ENCODE peak calls at places on chromosomes 5 and 9, in four cellular contexts. L, Z, P and W are unnamed samples.

GRCh38 chr5:99900302-99900811 is 634.8 kb upstream of the FAM174A start:
- DNase-seq in Z (peak), L (peak), P (peak), W (no peak)

GRCh38 chr5:133995341-133995740 is 9.4 kb downstream of the VDAC1 start:
- DNase-seq in P (no peak), L (no peak), Z (no peak), W (no peak)

GRCh38 chr5:167489202-167489601 is 802.2 kb upstream of the WWC1 start:
- DNase-seq in L (peak), P (no peak), Z (no peak), W (no peak)

GRCh38 chr5:143064207-143064606 is 294.0 kb downstream of the ARHGAP26 start:
- DNase-seq in Z (no peak), P (no peak), L (peak), W (no peak)

GRCh38 chr9:9914174-9914573 is 698.6 kb downstream of the PTPRD start:
- DNase-seq in P (no peak), Z (no peak), L (no peak), W (no peak)

GRCh38 chr5:139335811-139336210 is 5.8 kb upstream of the PAIP2 start:
- DNase-seq in L (no peak), P (no peak), Z (no peak), W (no peak)

GRCh38 chr5:87129051-87129450 is 138.6 kb upstream of the RASA1 start:
- DNase-seq in Z (no peak), P (no peak), L (no peak), W (no peak)

GRCh38 chr9:134972140-134972539 is 54.4 kb upstream of the FCN1 start:
- DNase-seq in P (no peak), L (no peak), Z (no peak), W (no peak)

GRCh38 chr5:170625221-170626165 is 121.7 kb downstream of the KCNIP1 start:
- DNase-seq in Z (no peak), P (no peak), L (no peak), W (no peak)

GRCh38 chr9:129731477-129732085 is 21.3 kb downstream of the PTGES start:
- DNase-seq in P (no peak), Z (no peak), L (no peak), W (no peak)

GRCh38 chr5:74340476-74340875 is 300.1 kb downstream of the ENC1 start:
- DNase-seq in L (no peak), Z (no peak), P (no peak), W (no peak)

GRCh38 chr5:119355636-119356383 is at the start of gene TNFAIP8:
- DNase-seq in P (peak), Z (no peak), L (peak), W (peak)

GRCh38 chr5:20601678-20602100 is 613.7 kb upstream of the CDH18 start:
- DNase-seq in Z (no peak), L (peak), P (peak), W (no peak)

GRCh38 chr5:59296317-59297264 is 596.9 kb downstream of the PDE4D start:
- DNase-seq in P (no peak), L (peak), Z (no peak), W (no peak)

GRCh38 chr9:136805207-136805740 is 2.5 kb upstream of the RABL6 start:
- DNase-seq in L (no peak), Z (no peak), P (no peak), W (no peak)

GRCh38 chr5:102341918-102342317 is 45.8 kb upstream of the SLCO4C1 start:
- DNase-seq in Z (no peak), P (peak), L (no peak), W (no peak)

GRCh38 chr9:26296910-26297309 is 595.7 kb downstream of the CAAP1 start:
- DNase-seq in Z (no peak), L (no peak), P (no peak), W (no peak)

GRCh38 chr5:170503970-170504525 is at the start of gene KCNIP1:
- DNase-seq in L (no peak), Z (no peak), P (no peak), W (no peak)

GRCh38 chr5:39270172-39270848 is 50.9 kb upstream of the FYB1 start:
- DNase-seq in P (no peak), L (no peak), Z (no peak), W (no peak)

GRCh38 chr5:116573279-116573616 is 1.4 kb downstream of the SEMA6A start:
- DNase-seq in P (peak), L (peak), Z (no peak), W (no peak)

GRCh38 chr5:141487131-141487530 is 1.8 kb upstream of the PCDHGC5 start:
- DNase-seq in Z (no peak), L (no peak), P (no peak), W (no peak)

DNA sequence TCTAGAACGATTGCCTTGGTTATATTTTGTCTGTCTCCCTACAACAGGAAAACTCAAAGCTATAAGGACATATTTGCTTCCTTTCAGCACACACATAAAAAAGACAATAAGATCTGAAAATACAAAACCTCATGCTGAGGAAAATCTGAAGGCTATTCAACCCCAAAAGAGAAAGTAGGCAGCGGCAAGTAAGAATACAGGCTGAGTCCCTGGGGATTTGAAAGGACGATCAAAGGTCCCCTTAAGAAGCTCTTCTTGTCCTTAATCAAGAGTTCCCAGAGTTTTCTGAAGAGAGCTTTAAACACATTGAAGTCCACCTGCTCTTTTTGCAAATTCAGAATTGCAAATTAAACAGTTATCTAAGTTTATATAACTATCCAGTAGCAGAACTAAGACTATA is 53.3 kb downstream of the OR2K2 start:
- DNase-seq in L (no peak), Z (no peak), P (no peak), W (no peak)
- H3K4me3 ChIP-seq in L (no peak), Z (no peak), P (no peak), W (no peak)

GRCh38 chr9:35108946-35109575 is 6.1 kb upstream of the STOML2 start:
- DNase-seq in P (no peak), L (no peak), Z (no peak), W (no peak)
- H3K4me3 ChIP-seq in P (no peak), L (no peak), Z (no peak), W (no peak)

GRCh38 chr5:150639751-150640150 is 709 bp upstream of the SYNPO start:
- DNase-seq in Z (no peak), L (no peak), P (no peak), W (no peak)
- H3K4me3 ChIP-seq in Z (no peak), L (no peak), P (peak), W (no peak)

DNA sequence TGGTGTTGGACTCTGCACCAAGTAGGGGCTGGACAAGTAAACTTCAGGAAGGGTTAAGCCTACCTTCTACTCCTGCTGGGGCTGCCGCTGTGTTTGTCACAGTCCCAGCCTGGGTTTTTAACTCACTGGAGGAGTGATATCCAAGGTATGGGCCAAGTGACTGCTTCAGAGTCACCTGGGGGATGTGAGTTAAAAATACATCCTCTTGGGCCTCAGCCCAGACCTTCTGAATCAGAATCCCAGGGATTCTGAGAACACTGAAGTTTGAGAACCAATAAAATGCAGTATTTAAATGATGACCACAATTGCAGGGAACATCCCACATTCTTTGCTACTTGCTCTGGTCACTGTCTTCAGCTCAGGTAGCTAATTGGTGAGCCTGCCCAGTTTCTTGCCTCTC is 95.1 kb upstream of the DNAH5 start:
- DNase-seq in P (no peak), Z (no peak), L (peak), W (no peak)
- H3K4me3 ChIP-seq in P (no peak), Z (peak), L (no peak), W (no peak)

DNA sequence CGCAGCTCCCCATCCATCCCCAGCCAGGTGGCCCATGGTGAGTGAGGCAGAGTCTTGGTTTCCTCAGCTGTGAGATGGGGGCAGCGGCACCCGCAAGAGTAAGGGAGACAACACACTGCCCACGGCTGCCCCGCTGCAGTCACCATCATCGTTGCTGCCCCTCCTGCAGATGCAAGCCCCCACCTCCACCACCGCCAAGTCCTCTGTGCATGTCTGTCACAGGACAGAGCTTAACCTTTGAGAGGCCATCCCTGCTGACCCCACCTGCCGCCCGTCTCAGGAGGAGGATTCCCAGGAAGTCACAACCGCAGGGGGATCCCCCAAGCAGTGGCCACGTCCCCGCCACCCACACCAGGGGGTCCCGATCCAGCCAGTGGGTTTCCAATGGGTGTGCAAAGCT is 113.7 kb downstream of the VAV2 start:
- DNase-seq in Z (no peak), P (no peak), L (no peak), W (no peak)
- H3K4me3 ChIP-seq in Z (no peak), P (no peak), L (no peak), W (no peak)

GRCh38 chr5:160240350-160240749 is 11.0 kb downstream of the FABP6 start:
- DNase-seq in Z (no peak), L (no peak), P (no peak), W (no peak)
- H3K4me3 ChIP-seq in Z (no peak), L (no peak), P (no peak), W (no peak)

DNA sequence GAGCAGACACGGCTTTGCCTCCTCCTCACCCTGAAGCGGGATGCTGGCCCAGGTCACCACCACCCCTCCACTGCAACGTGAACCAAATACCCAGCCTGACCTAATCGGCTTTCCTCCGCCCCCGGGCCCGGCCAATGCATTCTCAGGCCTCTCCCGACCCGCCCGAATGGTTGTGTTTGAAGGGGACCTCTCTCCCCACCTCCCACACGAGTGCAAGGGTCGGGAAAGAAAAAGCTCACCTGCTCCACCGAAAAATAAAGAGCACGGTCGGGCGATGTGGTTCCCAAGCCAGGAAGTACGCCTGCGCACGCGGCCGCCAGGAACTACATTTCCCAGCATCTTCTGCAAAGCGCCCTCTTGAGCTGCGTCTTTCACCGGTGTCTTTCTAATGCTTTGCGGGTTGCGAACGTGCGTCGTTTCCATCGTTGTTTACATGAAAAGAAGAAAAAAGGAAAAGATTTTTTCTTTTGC is at the start of gene ZNF883:
- DNase-seq in P (no peak), L (peak), Z (no peak), W (peak)
- H3K4me3 ChIP-seq in P (no peak), L (peak), Z (no peak), W (peak)

GRCh38 chr9:72577212-72577753 is 55.9 kb downstream of the TMC1 start:
- DNase-seq in Z (peak), L (peak), P (no peak), W (no peak)

GRCh38 chr9:72576087-72576486 is 54.7 kb downstream of the TMC1 start:
- DNase-seq in P (no peak), Z (no peak), L (no peak), W (no peak)

GRCh38 chr9:72575673-72576072 is 54.3 kb downstream of the TMC1 start:
- DNase-seq in P (no peak), Z (no peak), L (peak), W (no peak)

GRCh38 chr9:72579880-72580570 is 58.6 kb downstream of the TMC1 start:
- DNase-seq in L (peak), Z (no peak), P (no peak), W (no peak)

GRCh38 chr9:72579190-72579589 is 57.8 kb downstream of the TMC1 start:
- DNase-seq in Z (peak), L (peak), P (peak), W (no peak)
- H3K4me3 ChIP-seq in Z (peak), L (no peak), P (no peak), W (no peak)